ENCODE peak calls at places on chromosome 12, in four cellular contexts. W is brain microvascular endothelial cell, S is gastrocnemius medialis, F is psoas muscle. X is an unnamed sample.
A peak's percentile ranks its signal among the peaks of the same experiment; 100 is the strongest.

GRCh38 chr12:8870591-8870990 is 43.7 kb upstream of the PHC1 start:
- DNase-seq in W (no peak), S (no peak), F (no peak), X (no peak)

GRCh38 chr12:28110329-28110728 is 79.9 kb upstream of the CCDC91 start:
- DNase-seq in W (no peak), S (no peak), F (no peak), X (no peak)

GRCh38 chr12:1552171-1552570 is 42.2 kb downstream of the FBXL14 start:
- DNase-seq in W (no peak), S (no peak), F (no peak), X (no peak)

GRCh38 chr12:125983784-125984510 is 918.7 kb downstream of the AACS start:
- DNase-seq in W (no peak), S (no peak), F (no peak), X (peak; percentile 3)

GRCh38 chr12:116612436-116612835 is 53.3 kb downstream of the MAP1LC3B2 start:
- DNase-seq in W (no peak), S (no peak), F (no peak), X (no peak)

GRCh38 chr12:29771786-29772185 is 12.0 kb downstream of the TMTC1 start:
- DNase-seq in W (no peak), S (no peak), F (no peak), X (no peak)

GRCh38 chr12:84969226-84969625 is 56.6 kb upstream of the SLC6A15 start:
- DNase-seq in W (no peak), S (no peak), F (no peak), X (no peak)

GRCh38 chr12:234891-235415 is 21.0 kb upstream of the SLC6A12 start:
- DNase-seq in W (no peak), S (no peak), F (no peak), X (no peak)

GRCh38 chr12:42140901-42141300 is 3.8 kb downstream of the GXYLT1 start:
- DNase-seq in W (peak; percentile 75), S (no peak), F (no peak), X (no peak)

GRCh38 chr12:66423290-66423689 is 121.0 kb downstream of the HELB start:
- DNase-seq in W (peak; percentile 1), S (no peak), F (no peak), X (no peak)

GRCh38 chr12:52139579-52140062 is 52.2 kb downstream of the KRT80 start:
- DNase-seq in W (no peak), S (no peak), F (no peak), X (no peak)

GRCh38 chr12:29611906-29612305 is 114.4 kb upstream of the OVCH1 start:
- DNase-seq in W (peak; percentile 80), S (no peak), F (no peak), X (peak; percentile 53)

GRCh38 chr12:28100717-28101116 is 89.5 kb upstream of the CCDC91 start:
- DNase-seq in W (no peak), S (no peak), F (no peak), X (no peak)

GRCh38 chr12:110222027-110222426 is 59.0 kb upstream of the ATP2A2 start:
- DNase-seq in W (no peak), S (no peak), F (no peak), X (no peak)

DNA sequence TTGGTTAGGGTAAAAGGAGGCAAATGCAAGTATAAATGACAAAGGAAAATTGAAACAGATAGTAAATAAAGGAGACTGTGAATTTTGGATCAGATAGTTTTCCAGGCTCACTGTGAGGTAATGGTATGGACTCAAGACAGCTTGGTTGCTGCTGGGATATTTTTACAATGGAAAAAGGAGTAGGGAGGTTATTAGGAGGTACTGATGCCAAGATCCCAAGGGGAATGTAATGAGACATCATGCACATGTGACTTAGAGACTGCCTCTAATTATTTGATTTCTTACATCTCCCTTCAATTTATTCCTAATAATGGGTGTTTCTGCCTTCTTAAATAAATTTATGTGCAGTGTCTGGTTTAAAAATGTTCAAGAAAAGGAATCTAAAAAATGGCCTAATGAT is 56.9 kb downstream of the TAOK3 start:
- DNase-seq in W (no peak), S (no peak), F (no peak), X (no peak)
- H3K4me3 ChIP-seq in W (no peak overlapping the region), S (no peak overlapping the region), F (no peak overlapping the region), X (no peak overlapping the region)

GRCh38 chr12:108099085-108099484 is 30.0 kb upstream of the WSCD2 start:
- DNase-seq in W (no peak), S (no peak), F (no peak), X (no peak)
- TF ChIP-seq CTCF in W (no peak), S (no peak), F (peak; percentile 12), X (no peak)

GRCh38 chr12:122046145-122046544 is 24.5 kb downstream of the BCL7A start:
- DNase-seq in W (no peak), S (no peak), F (no peak), X (no peak)

GRCh38 chr12:122040579-122041386 is 19.1 kb downstream of the BCL7A start:
- DNase-seq in W (no peak), S (no peak), F (no peak), X (no peak)

GRCh38 chr12:122042910-122043309 is 21.2 kb downstream of the BCL7A start:
- DNase-seq in W (no peak), S (no peak), F (no peak), X (no peak)

GRCh38 chr12:122045262-122045661 is 23.6 kb downstream of the BCL7A start:
- DNase-seq in W (no peak), S (no peak), F (no peak), X (no peak)

GRCh38 chr12:122043476-122043875 is 21.8 kb downstream of the BCL7A start:
- DNase-seq in W (no peak), S (no peak), F (no peak), X (no peak)
- H3K4me3 ChIP-seq in W (no peak overlapping the region), S (no peak overlapping the region), F (no peak overlapping the region), X (no peak overlapping the region)

GRCh38 chr12:79008591-79008990 is 144.0 kb downstream of the SYT1 start:
- DNase-seq in W (no peak), S (no peak), F (no peak), X (no peak)

GRCh38 chr12:79001404-79001803 is 136.8 kb downstream of the SYT1 start:
- DNase-seq in W (no peak), S (no peak), F (no peak), X (no peak)

GRCh38 chr12:79000501-79000900 is 135.9 kb downstream of the SYT1 start:
- DNase-seq in W (no peak), S (no peak), F (no peak), X (no peak)

GRCh38 chr12:79006306-79006705 is 141.7 kb downstream of the SYT1 start:
- DNase-seq in W (peak; percentile 2), S (no peak), F (no peak), X (no peak)
- TF ChIP-seq CTCF in W (peak; percentile 40), S (no peak), F (no peak), X (peak; percentile 8)

DNA sequence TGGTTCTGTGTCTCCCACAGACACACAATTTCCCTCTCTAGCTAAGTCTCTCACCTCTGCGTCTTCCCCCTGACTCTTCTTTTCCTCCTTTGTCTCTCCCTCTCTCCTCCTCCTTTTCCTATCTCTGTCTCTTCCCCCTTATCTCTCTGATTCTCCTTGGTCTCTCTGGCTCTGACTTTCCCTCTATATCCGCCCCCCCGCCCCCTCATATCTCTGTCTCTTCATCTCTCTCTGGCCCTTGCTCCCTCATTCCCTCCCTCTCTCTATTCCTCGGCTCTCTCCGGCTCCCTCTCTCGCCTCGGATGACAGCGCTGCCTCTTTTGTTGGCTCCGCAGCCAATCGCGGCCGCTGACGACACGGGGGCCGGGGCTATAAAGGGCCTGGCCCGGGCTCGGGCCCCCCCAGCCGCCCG is at the start of gene GDF11:
- DNase-seq in W (peak; percentile 53), S (peak; percentile 52), F (peak; percentile 77), X (no peak)
- H3K4me3 ChIP-seq in W (peak within 1 kb of the TSS; percentile 72), S (peak within 1 kb of the TSS; percentile 54), F (peak within 1 kb of the TSS; percentile 67), X (peak within 1 kb of the TSS; percentile 63)

GRCh38 chr12:3199551-3200031 is 122.4 kb downstream of the TSPAN9 start:
- DNase-seq in W (peak; percentile 47), S (no peak), F (no peak), X (no peak)
- TF ChIP-seq CTCF in W (no peak), S (no peak), F (no peak), X (no peak)

DNA sequence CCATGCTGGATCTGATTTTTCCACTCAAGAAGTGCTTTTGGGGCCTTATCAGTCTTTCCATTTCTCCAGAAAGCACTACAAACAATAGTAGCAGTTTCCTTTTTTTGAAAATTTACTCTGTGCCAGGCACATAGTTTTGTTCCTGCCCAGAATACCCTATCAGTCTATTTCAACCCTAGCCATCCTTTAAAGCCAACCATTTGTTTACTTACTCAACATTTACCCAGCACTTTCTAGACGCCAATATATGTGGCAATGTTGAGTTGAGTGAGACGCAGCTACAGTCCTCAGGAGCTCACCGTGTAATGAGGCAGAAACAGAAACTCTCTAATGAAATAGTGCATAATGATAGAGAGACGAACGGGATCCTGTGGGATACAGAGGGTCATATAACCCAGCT is 32.9 kb upstream of the CHST11 start:
- DNase-seq in W (no peak), S (no peak), F (no peak), X (no peak)
- H3K4me3 ChIP-seq in W (no peak overlapping the region), S (no peak overlapping the region), F (no peak overlapping the region), X (no peak overlapping the region)

DNA sequence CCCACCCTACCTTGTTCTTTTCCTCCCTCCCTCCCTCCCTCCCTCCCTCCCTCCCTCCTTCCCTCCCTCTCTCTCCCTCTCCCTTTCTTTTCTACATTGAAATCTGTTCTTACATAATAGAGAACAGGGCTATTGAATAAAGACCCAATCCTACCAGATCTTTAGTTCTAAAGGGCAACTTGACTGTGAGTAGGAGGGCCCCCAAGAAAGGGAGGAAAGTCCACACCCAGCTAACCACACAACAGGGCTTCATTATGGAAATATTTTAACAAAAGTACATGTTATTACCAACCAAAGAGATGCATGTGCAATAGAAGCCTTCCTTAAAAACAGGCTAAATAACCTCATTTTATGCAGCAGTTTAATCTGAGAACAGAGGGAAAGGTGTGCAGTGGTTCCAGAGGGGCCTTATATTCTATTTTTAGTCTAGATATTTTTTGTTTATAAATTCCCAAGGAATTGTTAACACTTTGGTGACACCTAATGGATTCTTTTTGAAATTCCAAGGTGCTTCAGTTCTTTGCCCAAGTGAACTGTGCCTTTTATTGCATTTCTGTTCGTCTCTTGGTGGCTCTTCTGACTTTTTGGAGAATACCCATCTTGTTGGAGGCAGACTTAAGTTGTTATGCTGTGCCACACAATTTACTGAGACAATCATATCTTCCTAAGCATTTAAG is 63.0 kb downstream of the GNS start:
- DNase-seq in W (no peak), S (no peak), F (no peak), X (no peak)
- TF ChIP-seq CTCF in W (peak; percentile 34), S (peak; percentile 10), F (peak; percentile 35), X (peak; percentile 35)

X was measured in astrocyte of the cerebellum.